ENCODE peak calls at places on chromosomes 16 and 17, in ten cellular contexts. B is lung, C is thoracic aorta, G is AG04450, Y is A549, A is esophagus muscularis mucosa, E is body of pancreas, U is cardiac muscle cell, F is colonic mucosa, X is psoas muscle. V is an unnamed sample.

GRCh38 chr16:84271037-84271436 is 23.6 kb upstream of the WFDC1 start:
- DNase-seq in C (no peak), X (no peak), Y (no peak), U (no peak), F (no peak), G (no peak), B (no peak), A (no peak), E (no peak), V (no peak)

GRCh38 chr17:2412561-2413021 is 11.7 kb upstream of the MNT start:
- DNase-seq in Y (no peak), E (peak), G (no peak), F (no peak), B (no peak), A (no peak), X (peak), C (no peak), U (no peak), V (no peak)

GRCh38 chr16:19071811-19072777 is 4.7 kb downstream of the COQ7 start:
- DNase-seq in B (peak), E (peak), C (no peak), A (no peak), F (peak), X (peak), G (no peak), Y (peak), U (peak), V (no peak)

GRCh38 chr16:80718480-80719220 is 85.7 kb downstream of the CDYL2 start:
- DNase-seq in C (no peak), G (no peak), U (peak), Y (no peak), A (peak), X (no peak), B (no peak), F (no peak), E (peak), V (no peak)

GRCh38 chr17:68054296-68054900 is 18.9 kb downstream of the KPNA2 start:
- DNase-seq in U (no peak), F (no peak), C (no peak), B (peak), A (no peak), X (no peak), E (no peak), G (peak), Y (no peak), V (peak)

GRCh38 chr16:81094771-81095251 is 1.4 kb downstream of the GCSH start:
- DNase-seq in X (no peak), Y (no peak), F (no peak), A (no peak), U (no peak), E (no peak), C (no peak), G (no peak), B (no peak), V (no peak)

GRCh38 chr17:77391668-77392375 is 251.1 kb downstream of the SEC14L1 start:
- DNase-seq in E (no peak), F (peak), Y (peak), X (peak), G (peak), A (no peak), B (no peak), C (peak), U (no peak), V (peak)

GRCh38 chr17:1041746-1042145 is 44.8 kb downstream of the TIMM22 start:
- DNase-seq in A (no peak), G (no peak), F (no peak), E (no peak), X (peak), C (no peak), Y (no peak), B (no peak), U (no peak), V (no peak)

GRCh38 chr16:12332553-12332952 is 356.0 kb downstream of the SNX29 start:
- DNase-seq in A (no peak), F (no peak), G (no peak), Y (no peak), E (no peak), X (no peak), B (no peak), U (no peak), C (no peak), V (no peak)

GRCh38 chr17:4074831-4075495 is 67.9 kb downstream of the ZZEF1 start:
- DNase-seq in E (no peak), U (peak), B (no peak), A (no peak), X (no peak), G (peak), C (no peak), F (no peak), Y (peak), V (no peak)

GRCh38 chr17:6755281-6755680 is 565 bp upstream of the XAF1 start:
- DNase-seq in G (no peak), B (no peak), C (no peak), X (peak), F (peak), Y (no peak), A (no peak), U (no peak), E (no peak), V (no peak)

GRCh38 chr17:68184141-68184571 is 63.7 kb upstream of the AMZ2 start:
- DNase-seq in F (no peak), C (no peak), A (no peak), Y (no peak), B (no peak), G (no peak), E (no peak), X (no peak), U (no peak), V (peak)

GRCh38 chr17:2952174-2952845 is 111.1 kb downstream of the OR1D5 start:
- DNase-seq in C (no peak), E (peak), G (no peak), A (no peak), U (no peak), F (peak), X (no peak), Y (no peak), B (no peak), V (no peak)

GRCh38 chr17:7615265-7615747 is 609 bp upstream of the FXR2 start:
- DNase-seq in F (no peak), X (no peak), B (no peak), C (no peak), U (no peak), G (no peak), E (no peak), Y (no peak), A (no peak), V (no peak)

GRCh38 chr17:66799839-66800537 is 34.9 kb upstream of the CACNG5 start:
- DNase-seq in C (no peak), G (no peak), F (no peak), E (no peak), X (no peak), A (no peak), B (no peak), Y (no peak), U (no peak), V (no peak)

GRCh38 chr16:11474617-11475291 is 112.0 kb downstream of the LITAF start:
- DNase-seq in A (no peak), U (no peak), B (no peak), G (no peak), E (no peak), X (no peak), Y (peak), C (no peak), F (no peak), V (no peak)

GRCh38 chr17:68204736-68205135 is 43.1 kb upstream of the AMZ2 start:
- DNase-seq in F (no peak), X (no peak), G (no peak), A (peak), E (no peak), Y (no peak), B (peak), C (no peak), U (no peak), V (no peak)

GRCh38 chr17:15341385-15341849 is at the start of gene TEKT3:
- DNase-seq in A (peak), Y (peak), C (peak), G (peak), X (peak), B (peak), E (peak), F (peak), U (peak), V (peak)

GRCh38 chr17:38751144-38751802 is 1.3 kb upstream of the PSMB3 start:
- DNase-seq in X (no peak), C (no peak), E (no peak), G (no peak), A (no peak), B (no peak), F (peak), U (no peak), Y (peak), V (no peak)

GRCh38 chr16:85464342-85465305 is 148.5 kb upstream of the GSE1 start:
- DNase-seq in B (no peak), A (no peak), G (no peak), X (no peak), C (no peak), U (no peak), E (no peak), Y (no peak), F (no peak), V (no peak)

GRCh38 chr17:43660816-43661493 is 767 bp downstream of the MEOX1 start:
- DNase-seq in A (no peak), Y (no peak), F (no peak), C (no peak), X (no peak), E (no peak), G (no peak), B (no peak), U (no peak), V (no peak)

GRCh38 chr16:13098536-13098935 is 197.1 kb downstream of the SHISA9 start:
- DNase-seq in X (no peak), A (no peak), C (no peak), E (no peak), B (no peak), U (no peak), G (no peak), F (no peak), Y (no peak), V (no peak)

GRCh38 chr16:27699540-27699939 is 149.6 kb downstream of the KATNIP start:
- DNase-seq in X (no peak), A (no peak), E (no peak), U (no peak), F (no peak), C (no peak), Y (no peak), B (no peak), G (no peak), V (no peak)

GRCh38 chr17:4583796-4584124 is 569 bp upstream of the SMTNL2 start:
- DNase-seq in X (peak), Y (peak), E (no peak), G (no peak), F (no peak), C (no peak), U (peak), A (no peak), B (no peak), V (peak)

GRCh38 chr16:8660841-8661301 is 13.5 kb upstream of the ABAT start:
- DNase-seq in F (peak), Y (peak), G (peak), U (peak), B (peak), X (peak), C (no peak), E (peak), A (no peak), V (no peak)

GRCh38 chr17:73215414-73215813 is 22.6 kb downstream of the COG1 start:
- DNase-seq in A (no peak), X (no peak), E (no peak), Y (peak), F (no peak), B (no peak), U (no peak), G (no peak), C (no peak), V (no peak)

GRCh38 chr16:8866884-8867482 is 1.8 kb downstream of the CARHSP1 start:
- DNase-seq in Y (no peak), X (no peak), C (no peak), E (no peak), U (peak), G (no peak), B (no peak), A (no peak), F (no peak), V (no peak)

GRCh38 chr17:79905832-79906231 is 66.6 kb upstream of the CBX4 start:
- DNase-seq in E (no peak), C (no peak), G (no peak), B (no peak), Y (peak), F (no peak), A (no peak), U (no peak), X (no peak), V (no peak)

GRCh38 chr17:79902146-79902791 is 63.0 kb upstream of the CBX4 start:
- DNase-seq in X (no peak), E (no peak), U (no peak), Y (no peak), C (no peak), B (no peak), G (no peak), F (no peak), A (no peak), V (no peak)

GRCh38 chr17:79907217-79907715 is 68.0 kb upstream of the CBX4 start:
- DNase-seq in C (no peak), B (no peak), F (no peak), A (no peak), Y (no peak), U (no peak), E (no peak), G (no peak), X (no peak), V (no peak)

GRCh38 chr17:79907855-79908254 is 68.6 kb upstream of the CBX4 start:
- DNase-seq in E (no peak), X (peak), B (peak), C (no peak), Y (peak), A (no peak), G (no peak), F (peak), U (no peak), V (no peak)

DNA sequence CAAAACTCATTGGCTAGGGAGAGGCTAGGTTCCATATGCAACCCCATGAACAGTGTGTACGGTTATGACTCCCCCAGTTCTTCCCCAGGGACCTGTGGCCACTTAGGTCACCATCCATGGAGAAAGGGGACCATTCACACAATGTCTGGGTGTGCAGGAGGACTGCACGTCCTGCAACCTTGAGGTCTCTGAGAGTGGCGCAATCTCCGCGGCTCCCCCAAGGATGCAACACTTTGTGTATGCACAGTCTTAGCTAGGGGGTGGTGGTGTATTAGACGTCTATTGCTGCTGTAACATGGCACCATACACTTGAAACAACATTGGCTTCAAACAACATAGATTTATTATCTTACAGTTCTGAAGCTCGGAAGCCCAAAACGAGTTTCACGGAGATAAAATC is 65.6 kb upstream of the CBX4 start:
- DNase-seq in F (no peak), A (no peak), B (no peak), U (no peak), E (no peak), X (no peak), Y (no peak), G (no peak), C (no peak), V (no peak)
- TF ChIP-seq CTCF in F (no peak), A (no peak), B (no peak), U (no peak), E (no peak), X (no peak), Y (no peak), G (no peak), C (no peak), V (no peak)

GRCh38 chr16:3467920-3468319 is 24.4 kb downstream of the NAA60 start:
- DNase-seq in E (no peak), F (no peak), U (no peak), A (no peak), X (no peak), B (no peak), G (no peak), Y (no peak), C (no peak), V (no peak)

GRCh38 chr16:3467182-3467581 is 23.7 kb downstream of the NAA60 start:
- DNase-seq in F (no peak), G (no peak), B (no peak), C (no peak), Y (no peak), U (no peak), X (no peak), E (no peak), A (no peak), V (no peak)

GRCh38 chr16:3465911-3466584 is 22.6 kb downstream of the NAA60 start:
- DNase-seq in X (no peak), Y (no peak), F (no peak), G (no peak), B (no peak), A (no peak), C (no peak), E (no peak), U (no peak), V (no peak)

GRCh38 chr16:3468501-3468900 is 25.0 kb downstream of the NAA60 start:
- DNase-seq in C (no peak), G (no peak), E (no peak), B (no peak), X (no peak), U (no peak), Y (no peak), A (no peak), F (no peak), V (no peak)

GRCh38 chr16:3465301-3465700 is 21.8 kb downstream of the NAA60 start:
- DNase-seq in A (no peak), U (no peak), X (no peak), E (no peak), B (no peak), C (no peak), G (no peak), F (no peak), Y (no peak), V (no peak)
- TF ChIP-seq CTCF in A (no peak), U (no peak), X (no peak), E (no peak), B (no peak), C (no peak), G (no peak), F (no peak), Y (no peak), V (no peak)

DNA sequence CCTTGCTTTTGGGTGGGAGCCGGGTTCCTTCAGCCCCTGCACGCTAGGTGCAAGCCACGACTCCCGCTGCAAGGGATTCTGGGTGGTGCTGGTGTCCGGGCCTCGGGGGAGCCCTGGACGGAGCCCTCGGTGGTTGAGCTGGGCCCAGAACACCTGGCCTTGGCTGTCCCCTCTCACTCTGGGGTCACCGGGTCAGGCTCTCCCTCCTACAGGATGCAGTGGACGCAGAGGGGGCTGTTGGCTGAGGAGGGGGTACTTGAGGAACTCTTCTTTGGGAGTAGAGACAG is 27.9 kb upstream of the SLC38A10 start:
- DNase-seq in G (no peak), F (no peak), A (no peak), U (no peak), X (no peak), B (no peak), C (no peak), E (no peak), Y (no peak), V (no peak)
- TF ChIP-seq CTCF in G (no peak), F (no peak), A (no peak), U (no peak), X (no peak), B (no peak), C (no peak), E (no peak), Y (no peak), V (no peak)

GRCh38 chr17:40122466-40122943 is 734 bp downstream of the MSL1 start:
- DNase-seq in G (no peak), Y (peak), A (no peak), F (peak), X (peak), U (peak), B (peak), C (no peak), E (peak), V (peak)
- TF ChIP-seq CTCF in G (peak), Y (peak), A (peak), F (no peak), X (no peak), U (no peak), B (no peak), C (no peak), E (no peak), V (peak)

GRCh38 chr16:1430759-1431496 is at the start of gene PERCC1:
- DNase-seq in Y (no peak), C (no peak), X (no peak), U (no peak), G (no peak), B (no peak), E (no peak), A (no peak), F (no peak), V (no peak)
- TF ChIP-seq CTCF in Y (no peak), C (no peak), X (no peak), U (no peak), G (no peak), B (no peak), E (no peak), A (no peak), F (no peak), V (no peak)

GRCh38 chr16:3665508-3665907 is 11.0 kb downstream of the DNASE1 start:
- DNase-seq in B (no peak), F (no peak), C (no peak), X (peak), A (no peak), Y (no peak), E (no peak), G (no peak), U (no peak), V (no peak)
- TF ChIP-seq CTCF in B (no peak), F (no peak), C (no peak), X (no peak), A (no peak), Y (no peak), E (no peak), G (no peak), U (no peak), V (no peak)

GRCh38 chr16:61948414-61948813 is 87.8 kb downstream of the CDH8 start:
- DNase-seq in C (no peak), A (no peak), G (no peak), U (no peak), F (no peak), X (no peak), Y (no peak), E (no peak), B (no peak), V (no peak)
- TF ChIP-seq CTCF in C (no peak), A (no peak), G (no peak), U (no peak), F (no peak), X (no peak), Y (no peak), E (no peak), B (no peak), V (no peak)